ENCODE peak calls at places on chromosomes 3 and 15, in five cellular contexts. I is NCI-H1105 treated with DMSO at 0.1 percent for 48 hours; W is activated naive CD8-positive, alpha-beta T cell treated with anti-CD3 and anti-CD28 coated beads, Interleukin-2, amount 10 ng/mL, durations not matched to agents 7 days and 5 days; B is HT1080; V is HFF-Myc. C is an unnamed sample.

GRCh38 chr15:40545457-40545856 is 19.4 kb downstream of the CCDC32 start:
- DNase-seq in I (no peak), W (no peak), B (no peak), V (no peak), C (no peak)

GRCh38 chr3:23919628-23920027 is 2.7 kb downstream of the RPL15 start:
- DNase-seq in I (no peak), W (no peak), B (no peak), V (no peak), C (peak; percentile 58)

GRCh38 chr3:169460035-169460434 is 203.5 kb downstream of the MECOM start:
- DNase-seq in I (no peak), W (no peak), B (no peak), V (no peak), C (no peak)

GRCh38 chr3:45972534-45973402 is 22.9 kb downstream of the FYCO1 start:
- DNase-seq in I (no peak), W (no peak), B (peak; percentile 95), V (no peak), C (peak; percentile 43)

GRCh38 chr3:67605377-67605776 is 49.0 kb downstream of the SUCLG2 start:
- DNase-seq in I (no peak), W (no peak), B (peak; percentile 55), V (peak; percentile 33), C (no peak)

GRCh38 chr15:82666606-82667005 is 19.4 kb upstream of the CPEB1 start:
- DNase-seq in I (no peak), W (no peak), B (no peak), V (no peak), C (no peak)

GRCh38 chr3:72763751-72764440 is 84.3 kb downstream of the SHQ1 start:
- DNase-seq in I (no peak), W (no peak), B (no peak), V (no peak), C (no peak)

GRCh38 chr3:10006048-10006761 is 19.6 kb upstream of the EMC3 start:
- DNase-seq in I (no peak), W (no peak), B (no peak), V (no peak), C (no peak)

GRCh38 chr3:44983413-44984040 is 7.5 kb downstream of the EXOSC7 start:
- DNase-seq in I (no peak), W (no peak), B (no peak), V (no peak), C (no peak)

GRCh38 chr3:52233108-52233591 is 5.8 kb downstream of the TWF2 start:
- DNase-seq in I (no peak), W (no peak), B (no peak), V (no peak), C (no peak)

GRCh38 chr3:177337548-177338331 is 140.5 kb upstream of the TBL1XR1 start:
- DNase-seq in I (no peak), W (no peak), B (peak; percentile 26), V (no peak), C (no peak)

GRCh38 chr3:134625885-134626741 is 24.7 kb downstream of the KY start:
- DNase-seq in I (no peak), W (no peak), B (no peak), V (no peak), C (no peak)

GRCh38 chr3:151837057-151837456 is 23.1 kb downstream of the AADAC start:
- DNase-seq in I (no peak), W (no peak), B (peak; percentile 84), V (peak; percentile 59), C (no peak)

GRCh38 chr3:71728632-71729342 is 3.6 kb upstream of the EIF4E3 start:
- DNase-seq in I (peak; percentile 82), W (no peak), B (no peak), V (no peak), C (peak; percentile 5)

GRCh38 chr3:129577925-129578742 is 28.3 kb downstream of the PLXND1 start:
- DNase-seq in I (no peak), W (no peak), B (no peak), V (no peak), C (peak; percentile 92)

GRCh38 chr3:133280591-133280990 is 119.3 kb upstream of the BFSP2 start:
- DNase-seq in I (no peak), W (no peak), B (no peak), V (no peak), C (no peak)

GRCh38 chr15:28881170-28881569 is 4.6 kb upstream of the APBA2 start:
- DNase-seq in I (no peak), W (no peak), B (no peak), V (no peak), C (no peak)

C was measured in OCI-LY7.